ENCODE peak calls at places on chromosome 5, in five cellular contexts. One of them, this sample, is unnamed.
A peak's percentile ranks its signal among the peaks of the same experiment; 100 is the strongest.

GRCh38 chr5:73120222-73121108 is at the start of gene TMEM171:
- DNase-seq in GM12865: no peak
- DNase-seq in natural killer cell: no peak
- DNase-seq in IMR-90: peak; percentile 37
- DNase-seq in ovary: no peak
- DNase-seq in this sample: peak; percentile 48

GRCh38 chr5:32707394-32707997 is 3.6 kb upstream of the NPR3 start:
- DNase-seq in GM12865: peak; percentile 23
- DNase-seq in natural killer cell: no peak
- DNase-seq in IMR-90: peak; percentile 56
- DNase-seq in ovary: no peak
- DNase-seq in this sample: no peak

GRCh38 chr5:77629553-77630245 is 8.8 kb downstream of the OTP start:
- DNase-seq in GM12865: peak; percentile 77
- DNase-seq in natural killer cell: no peak
- DNase-seq in IMR-90: no peak
- DNase-seq in ovary: no peak
- DNase-seq in this sample: no peak

GRCh38 chr5:146588331-146588730 is 72.3 kb upstream of the GPR151 start:
- DNase-seq in GM12865: no peak
- DNase-seq in natural killer cell: no peak
- DNase-seq in IMR-90: no peak
- DNase-seq in ovary: no peak
- DNase-seq in this sample: no peak

GRCh38 chr5:127942246-127943060 is 141.1 kb upstream of the SLC12A2 start:
- DNase-seq in GM12865: no peak
- DNase-seq in natural killer cell: no peak
- DNase-seq in IMR-90: peak; percentile 66
- DNase-seq in ovary: no peak
- DNase-seq in this sample: no peak

GRCh38 chr5:124088289-124089064 is 576.5 kb downstream of the CSNK1G3 start:
- DNase-seq in GM12865: no peak
- DNase-seq in natural killer cell: no peak
- DNase-seq in IMR-90: no peak
- DNase-seq in ovary: no peak
- DNase-seq in this sample: no peak

GRCh38 chr5:170338272-170338671 is 40.7 kb upstream of the LCP2 start:
- DNase-seq in GM12865: no peak
- DNase-seq in natural killer cell: no peak
- DNase-seq in IMR-90: no peak
- DNase-seq in ovary: no peak
- DNase-seq in this sample: no peak

GRCh38 chr5:107779472-107779871 is 108.7 kb upstream of the EFNA5 start:
- DNase-seq in GM12865: no peak
- DNase-seq in natural killer cell: no peak
- DNase-seq in IMR-90: no peak
- DNase-seq in ovary: no peak
- DNase-seq in this sample: no peak

GRCh38 chr5:162484095-162484494 is 416.5 kb downstream of the GABRG2 start:
- DNase-seq in GM12865: no peak
- DNase-seq in natural killer cell: no peak
- DNase-seq in IMR-90: no peak
- DNase-seq in ovary: no peak
- DNase-seq in this sample: no peak

GRCh38 chr5:136781464-136781863 is 416.1 kb upstream of the TRPC7 start:
- DNase-seq in GM12865: no peak
- DNase-seq in natural killer cell: no peak
- DNase-seq in IMR-90: peak; percentile 55
- DNase-seq in ovary: no peak
- DNase-seq in this sample: no peak

GRCh38 chr5:37932450-37932849 is 92.6 kb upstream of the GDNF start:
- DNase-seq in GM12865: no peak
- DNase-seq in natural killer cell: no peak
- DNase-seq in IMR-90: no peak
- DNase-seq in ovary: no peak
- DNase-seq in this sample: no peak

GRCh38 chr5:127707209-127707608 is 4.0 kb downstream of the CCDC192 start:
- DNase-seq in GM12865: no peak
- DNase-seq in natural killer cell: no peak
- DNase-seq in IMR-90: no peak
- DNase-seq in ovary: no peak
- DNase-seq in this sample: no peak

GRCh38 chr5:170701321-170701720 is 82.2 kb upstream of the GABRP start:
- DNase-seq in GM12865: no peak
- DNase-seq in natural killer cell: no peak
- DNase-seq in IMR-90: no peak
- DNase-seq in ovary: no peak
- DNase-seq in this sample: no peak

DNA sequence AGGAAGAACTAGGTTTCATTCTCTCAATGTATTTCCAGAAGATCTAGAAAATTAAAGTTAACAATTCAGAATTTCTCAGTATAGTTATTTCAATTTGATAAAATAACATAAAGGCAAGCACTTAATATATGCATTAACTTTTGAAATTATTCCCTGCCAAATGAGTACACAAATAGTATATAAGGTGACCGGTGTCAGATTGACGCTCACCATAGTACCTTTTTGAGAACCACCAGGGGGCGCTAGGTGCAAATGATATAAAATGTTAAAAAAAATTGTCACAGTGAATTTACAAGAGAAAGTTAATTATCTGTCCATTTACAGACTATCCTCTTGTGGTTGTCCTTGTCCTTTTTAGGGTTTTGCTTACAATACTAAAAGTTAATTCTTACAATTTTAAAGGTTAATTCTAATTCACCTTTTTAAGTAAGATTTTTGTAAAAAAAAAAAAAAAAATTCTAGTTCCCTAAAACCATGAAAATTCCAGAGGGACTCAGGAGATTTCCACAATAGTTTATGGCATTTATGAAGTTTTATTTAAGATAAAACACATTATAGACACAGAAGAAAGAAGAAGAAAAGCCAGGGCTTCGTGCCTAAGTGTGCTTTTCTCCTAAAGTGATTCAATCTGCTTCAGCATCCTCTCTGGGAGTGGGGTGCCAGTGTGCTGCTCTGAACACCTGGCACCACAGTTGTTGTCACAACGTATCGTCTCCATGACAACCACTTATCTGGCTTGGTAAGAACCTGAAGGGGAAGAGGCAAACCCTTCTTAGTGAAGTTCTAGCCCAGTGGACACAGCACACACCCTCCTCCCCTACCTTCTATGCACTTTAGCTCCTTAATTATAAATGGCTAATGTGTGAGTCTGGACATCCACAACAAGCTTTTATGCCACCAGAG is 1.7 kb downstream of the ADAMTS16 start:
- DNase-seq in GM12865: peak; percentile 71
- DNase-seq in natural killer cell: no peak
- DNase-seq in IMR-90: peak; percentile 51
- DNase-seq in ovary: peak; percentile 74
- DNase-seq in this sample: no peak
- TF ChIP-seq CTCF in GM12865: peak; percentile 60
- TF ChIP-seq CTCF in natural killer cell: peak; percentile 86
- TF ChIP-seq CTCF in IMR-90: peak; percentile 62
- TF ChIP-seq CTCF in ovary: peak; percentile 57
- TF ChIP-seq CTCF in this sample: peak; percentile 60

GRCh38 chr5:177456591-177456964 is 10.0 kb downstream of the PRR7 start:
- DNase-seq in GM12865: no peak
- DNase-seq in natural killer cell: no peak
- DNase-seq in IMR-90: no peak
- DNase-seq in ovary: no peak
- DNase-seq in this sample: no peak
- TF ChIP-seq CTCF in GM12865: no peak
- TF ChIP-seq CTCF in natural killer cell: peak; percentile 55
- TF ChIP-seq CTCF in IMR-90: no peak
- TF ChIP-seq CTCF in ovary: no peak
- TF ChIP-seq CTCF in this sample: no peak

GRCh38 chr5:174615986-174616500 is 108.3 kb upstream of the MSX2 start:
- DNase-seq in GM12865: no peak
- DNase-seq in natural killer cell: no peak
- DNase-seq in IMR-90: no peak
- DNase-seq in ovary: no peak
- DNase-seq in this sample: no peak

GRCh38 chr5:174617910-174618309 is 106.5 kb upstream of the MSX2 start:
- DNase-seq in GM12865: no peak
- DNase-seq in natural killer cell: no peak
- DNase-seq in IMR-90: no peak
- DNase-seq in ovary: no peak
- DNase-seq in this sample: no peak

GRCh38 chr5:174618589-174618988 is 105.8 kb upstream of the MSX2 start:
- DNase-seq in GM12865: no peak
- DNase-seq in natural killer cell: no peak
- DNase-seq in IMR-90: no peak
- DNase-seq in ovary: no peak
- DNase-seq in this sample: no peak

GRCh38 chr5:174614500-174615135 is 109.8 kb upstream of the MSX2 start:
- DNase-seq in GM12865: no peak
- DNase-seq in natural killer cell: no peak
- DNase-seq in IMR-90: no peak
- DNase-seq in ovary: no peak
- DNase-seq in this sample: no peak

DNA sequence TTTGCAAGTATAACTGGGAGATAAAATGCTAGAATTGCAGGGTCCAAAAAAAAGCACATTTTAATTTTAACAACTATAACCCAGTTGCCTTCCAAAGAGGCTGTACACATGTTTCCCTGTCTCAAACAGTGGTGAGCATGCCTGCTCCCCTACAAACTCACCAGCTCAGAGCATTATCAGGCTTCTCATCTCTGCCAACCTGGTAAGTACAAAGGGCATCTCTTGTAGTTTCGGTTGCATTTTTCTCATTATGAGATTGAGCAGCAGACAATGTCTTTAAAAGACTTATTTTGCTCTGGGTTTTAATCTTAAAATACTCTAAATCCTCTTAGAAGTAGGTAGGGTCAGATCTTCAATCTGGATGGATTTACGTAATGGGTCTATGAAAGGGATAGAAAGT is 107.1 kb upstream of the MSX2 start:
- DNase-seq in GM12865: no peak
- DNase-seq in natural killer cell: no peak
- DNase-seq in IMR-90: no peak
- DNase-seq in ovary: no peak
- DNase-seq in this sample: no peak
- TF ChIP-seq CTCF in GM12865: no peak
- TF ChIP-seq CTCF in natural killer cell: no peak
- TF ChIP-seq CTCF in IMR-90: no peak
- TF ChIP-seq CTCF in ovary: no peak
- TF ChIP-seq CTCF in this sample: no peak

DNA sequence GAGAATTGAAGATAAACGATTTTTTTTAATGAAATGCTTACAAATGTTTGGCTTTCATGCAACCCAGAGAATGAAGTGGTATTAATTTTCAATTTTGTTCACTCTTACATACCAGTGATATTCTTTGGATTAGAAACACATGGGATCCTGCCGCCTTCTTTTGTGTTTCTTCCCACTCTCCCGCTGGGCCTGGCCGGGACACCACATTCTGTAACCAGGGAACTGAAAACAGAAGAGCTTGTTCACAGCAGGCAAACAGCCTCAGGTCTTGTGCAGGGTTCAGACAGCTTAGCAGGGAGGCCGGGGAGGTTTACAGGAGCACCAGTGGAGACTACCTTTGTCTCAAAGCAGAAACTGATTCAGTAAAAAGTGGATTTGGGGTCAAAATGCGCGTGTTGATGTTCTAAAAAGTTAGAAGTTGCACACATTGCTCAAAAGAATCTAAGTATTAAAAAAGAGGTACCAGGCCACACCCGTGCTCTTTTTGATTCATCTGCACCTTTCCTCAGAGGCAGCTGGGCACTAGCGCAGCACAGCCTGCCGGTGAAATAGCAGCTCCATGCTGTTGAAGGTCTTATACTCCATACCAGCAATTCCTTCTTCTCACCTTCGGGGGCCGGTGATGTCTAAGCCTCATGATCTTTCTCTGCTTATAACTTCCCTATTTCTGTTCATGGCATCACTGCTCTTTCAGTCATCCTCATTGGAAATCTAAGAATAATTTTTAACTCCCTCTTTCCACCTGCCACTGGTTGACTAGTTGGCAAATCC is 67.1 kb downstream of the GRAMD2B start:
- DNase-seq in GM12865: no peak
- DNase-seq in natural killer cell: no peak
- DNase-seq in IMR-90: no peak
- DNase-seq in ovary: peak; percentile 50
- DNase-seq in this sample: no peak
- TF ChIP-seq CTCF in GM12865: no peak
- TF ChIP-seq CTCF in natural killer cell: no peak
- TF ChIP-seq CTCF in IMR-90: no peak
- TF ChIP-seq CTCF in ovary: no peak
- TF ChIP-seq CTCF in this sample: no peak

GRCh38 chr5:174755103-174755502 is 30.7 kb downstream of the MSX2 start:
- DNase-seq in GM12865: no peak
- DNase-seq in natural killer cell: no peak
- DNase-seq in IMR-90: peak; percentile 22
- DNase-seq in ovary: no peak
- DNase-seq in this sample: no peak
- TF ChIP-seq CTCF in GM12865: no peak
- TF ChIP-seq CTCF in natural killer cell: no peak
- TF ChIP-seq CTCF in IMR-90: peak; percentile 48
- TF ChIP-seq CTCF in ovary: no peak
- TF ChIP-seq CTCF in this sample: peak; percentile 14

DNA sequence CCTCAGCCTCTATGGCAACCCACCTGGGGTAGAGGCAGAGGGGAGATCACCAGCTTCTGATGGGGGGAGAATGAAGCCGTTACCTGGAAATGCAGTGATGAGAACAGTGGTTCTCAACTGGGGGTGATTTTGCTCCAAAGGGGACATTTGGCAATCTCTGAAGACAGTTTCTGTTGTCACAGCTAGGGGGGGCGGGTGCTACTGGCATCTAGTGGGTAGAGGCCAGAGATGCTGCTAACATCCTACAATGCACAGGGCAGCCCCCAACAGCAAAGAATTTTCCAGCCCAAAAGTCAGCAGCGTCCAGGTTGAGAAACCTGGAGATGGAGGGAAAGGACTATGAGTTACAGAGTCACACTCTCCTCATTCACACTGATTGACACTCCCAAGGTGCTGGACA is 84.5 kb downstream of the FGF1 start:
- DNase-seq in GM12865: no peak
- DNase-seq in natural killer cell: no peak
- DNase-seq in IMR-90: no peak
- DNase-seq in ovary: no peak
- DNase-seq in this sample: no peak
- TF ChIP-seq CTCF in GM12865: no peak
- TF ChIP-seq CTCF in natural killer cell: no peak
- TF ChIP-seq CTCF in IMR-90: peak; percentile 11
- TF ChIP-seq CTCF in ovary: no peak
- TF ChIP-seq CTCF in this sample: no peak

GRCh38 chr5:43007911-43008368 is 32.2 kb downstream of the ANXA2R start:
- DNase-seq in GM12865: peak; percentile 94
- DNase-seq in natural killer cell: peak; percentile 72
- DNase-seq in IMR-90: peak; percentile 80
- DNase-seq in ovary: peak; percentile 55
- DNase-seq in this sample: no peak
- TF ChIP-seq CTCF in GM12865: no peak
- TF ChIP-seq CTCF in natural killer cell: no peak
- TF ChIP-seq CTCF in IMR-90: no peak
- TF ChIP-seq CTCF in ovary: no peak
- TF ChIP-seq CTCF in this sample: no peak

DNA sequence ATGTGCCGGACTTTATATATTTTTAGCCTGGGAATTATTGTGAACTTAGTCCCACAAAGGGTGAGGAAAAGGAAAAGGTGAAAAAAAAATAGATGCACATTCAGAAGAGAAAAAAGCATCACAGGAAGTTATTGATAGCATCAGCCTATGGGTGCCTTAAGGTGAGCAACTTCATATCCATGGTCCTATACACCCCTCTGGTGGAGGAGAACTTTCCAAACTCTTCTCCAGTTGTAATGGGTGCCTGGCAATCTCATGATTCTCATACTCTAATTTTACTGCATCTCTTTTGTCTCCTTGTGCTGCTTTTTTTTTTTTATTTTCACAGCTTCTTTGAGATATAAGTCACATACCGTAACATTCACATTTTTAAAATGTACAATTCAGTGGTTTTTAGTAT is 107.4 kb downstream of the JAKMIP2 start:
- DNase-seq in GM12865: no peak
- DNase-seq in natural killer cell: no peak
- DNase-seq in IMR-90: no peak
- DNase-seq in ovary: no peak
- DNase-seq in this sample: no peak
- TF ChIP-seq CTCF in GM12865: no peak
- TF ChIP-seq CTCF in natural killer cell: no peak
- TF ChIP-seq CTCF in IMR-90: no peak
- TF ChIP-seq CTCF in ovary: no peak
- TF ChIP-seq CTCF in this sample: peak; percentile 48

This sample was measured in D721Med.